ENCODE peak calls at places on chromosomes 1 and 21, in four cellular contexts. One of them, this sample, is unnamed. For H3K4me1, the result is how much of the 10 kb centered on the place peaks cover.

GRCh38 chr1:64482720-64483119 is 12.8 kb downstream of the CACHD1 start:
- DNase-seq in neural progenitor cell: no peak
- DNase-seq in neuronal stem cell: no peak
- DNase-seq in body of pancreas: no peak
- DNase-seq in this sample: no peak

GRCh38 chr1:58931024-58931423 is 147.2 kb upstream of the JUN start:
- DNase-seq in neural progenitor cell: no peak
- DNase-seq in neuronal stem cell: no peak
- DNase-seq in body of pancreas: no peak
- DNase-seq in this sample: no peak

GRCh38 chr1:213560226-213560625 is 427.5 kb upstream of the PROX1 start:
- DNase-seq in neural progenitor cell: no peak
- DNase-seq in neuronal stem cell: no peak
- DNase-seq in body of pancreas: no peak
- DNase-seq in this sample: no peak

GRCh38 chr1:15489052-15489736 is 13.3 kb downstream of the CELA2B start:
- DNase-seq in neural progenitor cell: no peak
- DNase-seq in neuronal stem cell: no peak
- DNase-seq in body of pancreas: peak
- DNase-seq in this sample: no peak

GRCh38 chr1:211616231-211617031 is 37.5 kb upstream of the SLC30A1 start:
- DNase-seq in neural progenitor cell: no peak
- DNase-seq in neuronal stem cell: no peak
- DNase-seq in body of pancreas: no peak
- DNase-seq in this sample: no peak

GRCh38 chr1:202618387-202619022 is 91.7 kb downstream of the SYT2 start:
- DNase-seq in neural progenitor cell: no peak
- DNase-seq in neuronal stem cell: no peak
- DNase-seq in body of pancreas: no peak
- DNase-seq in this sample: no peak

GRCh38 chr1:31422505-31423319 is 9.7 kb downstream of the SERINC2 start:
- DNase-seq in neural progenitor cell: peak
- DNase-seq in neuronal stem cell: peak
- DNase-seq in body of pancreas: peak
- DNase-seq in this sample: peak

GRCh38 chr21:43005635-43006034 is 31.3 kb downstream of the PKNOX1 start:
- DNase-seq in neural progenitor cell: no peak
- DNase-seq in neuronal stem cell: no peak
- DNase-seq in body of pancreas: peak
- DNase-seq in this sample: no peak

GRCh38 chr1:248823517-248824001 is 2.2 kb downstream of the SH3BP5L start:
- DNase-seq in neural progenitor cell: no peak
- DNase-seq in neuronal stem cell: no peak
- DNase-seq in body of pancreas: no peak
- DNase-seq in this sample: no peak

GRCh38 chr1:113012149-113012548 is 56.2 kb upstream of the SLC16A1 start:
- DNase-seq in neural progenitor cell: no peak
- DNase-seq in neuronal stem cell: no peak
- DNase-seq in body of pancreas: no peak
- DNase-seq in this sample: no peak

GRCh38 chr1:179195374-179195773 is 34.1 kb downstream of the ABL2 start:
- DNase-seq in neural progenitor cell: no peak
- DNase-seq in neuronal stem cell: no peak
- DNase-seq in body of pancreas: no peak
- DNase-seq in this sample: no peak

GRCh38 chr1:41418868-41419583 is 57.8 kb downstream of the FOXO6 start:
- DNase-seq in neural progenitor cell: peak
- DNase-seq in neuronal stem cell: no peak
- DNase-seq in body of pancreas: peak
- DNase-seq in this sample: peak

GRCh38 chr1:2596530-2597333 is 10.2 kb downstream of the PRXL2B start:
- DNase-seq in neural progenitor cell: no peak
- DNase-seq in neuronal stem cell: no peak
- DNase-seq in body of pancreas: no peak
- DNase-seq in this sample: no peak

GRCh38 chr1:115337276-115337632 is 795 bp downstream of the NGF start:
- DNase-seq in neural progenitor cell: no peak
- DNase-seq in neuronal stem cell: peak
- DNase-seq in body of pancreas: no peak
- DNase-seq in this sample: no peak

GRCh38 chr1:216531308-216532239 is 108.3 kb upstream of the USH2A start:
- DNase-seq in neural progenitor cell: no peak
- DNase-seq in neuronal stem cell: no peak
- DNase-seq in body of pancreas: peak
- DNase-seq in this sample: no peak

GRCh38 chr1:155183775-155184221 is 10.1 kb downstream of the TRIM46 start:
- DNase-seq in neural progenitor cell: no peak
- DNase-seq in neuronal stem cell: no peak
- DNase-seq in body of pancreas: no peak
- DNase-seq in this sample: no peak

GRCh38 chr1:36396359-36396758 is 1.3 kb downstream of the LSM10 start:
- DNase-seq in neural progenitor cell: no peak
- DNase-seq in neuronal stem cell: no peak
- DNase-seq in body of pancreas: no peak
- DNase-seq in this sample: no peak

GRCh38 chr1:36390411-36390810 is 4.7 kb upstream of the STK40 start:
- DNase-seq in neural progenitor cell: no peak
- DNase-seq in neuronal stem cell: no peak
- DNase-seq in body of pancreas: no peak
- DNase-seq in this sample: peak

GRCh38 chr1:36391271-36391670 is 5.5 kb upstream of the STK40 start:
- DNase-seq in neural progenitor cell: no peak
- DNase-seq in neuronal stem cell: no peak
- DNase-seq in body of pancreas: no peak
- DNase-seq in this sample: no peak

GRCh38 chr1:36392836-36393235 is 4.9 kb downstream of the LSM10 start:
- DNase-seq in neural progenitor cell: no peak
- DNase-seq in neuronal stem cell: no peak
- DNase-seq in body of pancreas: no peak
- DNase-seq in this sample: no peak

DNA sequence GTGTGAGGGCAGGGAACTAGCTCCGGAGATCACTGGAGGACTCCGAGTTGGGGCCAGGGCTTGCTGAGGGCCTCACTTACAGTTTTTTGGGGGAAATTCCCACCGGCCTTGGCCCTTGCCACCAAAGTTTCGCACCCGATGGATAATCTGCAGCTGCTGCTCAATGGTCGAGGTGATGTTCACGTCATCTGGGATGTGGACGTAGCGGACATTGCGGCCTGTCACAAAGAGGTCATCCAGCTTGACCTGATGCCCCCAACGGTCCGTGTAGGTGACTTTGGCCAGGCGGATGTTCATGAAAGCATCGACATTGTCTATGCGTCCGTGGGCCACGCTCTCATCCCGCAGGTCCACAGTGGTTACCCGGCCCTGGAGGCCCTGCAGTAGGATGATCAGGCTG is 4.0 kb downstream of the LSM10 start:
- DNase-seq in neural progenitor cell: no peak
- DNase-seq in neuronal stem cell: no peak
- DNase-seq in body of pancreas: no peak
- DNase-seq in this sample: no peak
- H3K4me1 ChIP-seq in neural progenitor cell: under half
- H3K4me1 ChIP-seq in neuronal stem cell: under half
- H3K4me1 ChIP-seq in body of pancreas: under half
- H3K4me1 ChIP-seq in this sample: under half

DNA sequence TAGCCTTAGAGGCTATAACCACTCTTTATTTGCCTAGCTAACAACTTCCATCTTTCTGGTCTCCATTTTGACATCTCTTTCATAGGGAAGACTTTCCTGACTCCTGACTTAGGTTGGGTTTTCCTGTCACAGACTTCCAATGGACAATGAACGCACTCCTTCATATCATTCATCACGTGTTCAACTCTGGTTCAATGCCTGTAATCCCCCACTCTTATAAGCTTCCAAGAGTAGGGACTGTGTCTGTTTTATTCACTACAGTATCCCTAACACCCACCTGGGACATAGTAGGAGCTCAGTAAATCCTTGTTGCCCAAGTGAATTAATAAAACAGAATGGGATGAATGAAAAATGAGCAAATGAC is 4.6 kb downstream of the SLAMF1 start:
- DNase-seq in neural progenitor cell: no peak
- DNase-seq in neuronal stem cell: no peak
- DNase-seq in body of pancreas: no peak
- DNase-seq in this sample: no peak
- H3K4me1 ChIP-seq in neural progenitor cell: under half
- H3K4me1 ChIP-seq in neuronal stem cell: under half
- H3K4me1 ChIP-seq in body of pancreas: under half
- H3K4me1 ChIP-seq in this sample: under half

DNA sequence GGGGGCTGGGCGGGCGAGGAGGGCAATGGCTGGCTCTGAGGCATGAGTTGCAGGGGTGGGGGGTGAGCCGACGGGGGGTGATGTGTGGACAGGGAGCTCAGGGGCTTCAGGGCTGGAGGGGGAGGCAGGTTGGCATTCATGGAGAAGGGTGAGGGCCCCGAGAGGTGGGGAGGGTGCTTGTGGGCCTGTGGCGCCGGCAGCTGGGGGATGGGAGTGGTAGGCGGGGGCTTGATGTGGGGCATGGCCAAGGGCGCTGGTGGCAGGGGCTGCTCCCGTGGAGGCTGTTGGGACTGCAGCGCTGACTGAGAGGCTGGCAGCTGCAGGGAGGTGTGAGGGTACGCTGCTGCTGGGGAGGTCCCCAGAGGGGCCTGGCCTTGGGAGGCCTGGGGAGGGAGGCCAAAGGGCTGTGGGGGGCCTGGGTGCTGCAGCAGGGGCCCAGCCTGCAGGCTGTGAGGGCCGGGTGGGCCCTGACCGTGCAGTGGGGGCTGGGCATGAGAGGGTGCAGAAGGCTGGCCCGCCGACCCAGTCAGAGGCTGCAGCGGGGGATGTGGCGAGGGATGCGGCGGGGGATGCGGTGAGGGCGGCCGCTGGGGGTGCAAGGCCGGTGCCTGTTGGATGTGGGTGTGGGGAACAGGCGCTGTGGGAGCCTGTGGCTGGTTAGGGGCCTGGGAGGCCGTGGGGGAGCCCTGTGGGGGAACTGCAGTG is 42.7 kb downstream of the SLC45A1 start:
- DNase-seq in neural progenitor cell: no peak
- DNase-seq in neuronal stem cell: no peak
- DNase-seq in body of pancreas: no peak
- DNase-seq in this sample: no peak
- H3K4me1 ChIP-seq in neural progenitor cell: under half
- H3K4me1 ChIP-seq in neuronal stem cell: under half
- H3K4me1 ChIP-seq in body of pancreas: under half
- H3K4me1 ChIP-seq in this sample: under half

GRCh38 chr1:23539698-23540266 is 8.7 kb upstream of the E2F2 start:
- DNase-seq in neural progenitor cell: peak
- DNase-seq in neuronal stem cell: peak
- DNase-seq in body of pancreas: peak
- DNase-seq in this sample: peak
- H3K4me1 ChIP-seq in neural progenitor cell: under half
- H3K4me1 ChIP-seq in neuronal stem cell: under half
- H3K4me1 ChIP-seq in body of pancreas: under half
- H3K4me1 ChIP-seq in this sample: under half

DNA sequence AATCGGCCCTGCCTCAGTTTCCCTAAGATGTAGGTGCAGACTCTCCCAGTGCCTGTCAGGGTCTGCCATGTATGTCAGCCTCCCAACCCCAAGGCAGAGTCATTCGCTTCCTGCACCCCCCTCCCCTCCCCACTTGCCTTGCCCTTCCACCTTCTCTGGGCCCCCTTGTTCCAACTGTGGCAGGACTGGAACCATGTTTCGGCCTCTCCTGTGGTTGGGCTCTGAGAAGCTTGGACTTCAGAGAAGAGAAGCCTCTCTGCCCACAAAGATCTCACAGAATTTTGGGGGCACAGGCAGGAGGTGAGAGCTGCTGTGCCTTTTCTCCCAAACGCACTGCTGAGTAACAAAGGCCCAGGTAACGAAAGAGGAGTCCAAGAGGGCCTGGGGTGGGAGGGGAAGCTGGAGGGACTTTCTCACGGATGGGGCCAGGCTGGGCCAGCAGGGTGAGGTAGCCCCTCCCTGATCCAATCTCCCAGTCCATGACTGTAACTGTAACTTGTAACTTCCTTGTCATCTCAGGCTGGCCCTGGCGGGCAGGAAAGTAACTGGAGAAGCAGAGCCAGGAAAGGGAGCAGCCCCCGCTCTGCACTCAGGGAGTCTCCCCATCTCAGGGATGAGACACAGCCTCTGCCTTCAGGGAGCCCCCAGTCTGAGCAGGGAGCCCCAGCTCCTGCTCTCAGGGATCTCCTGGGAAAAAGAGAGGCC is 11.4 kb downstream of the CRABP2 start:
- DNase-seq in neural progenitor cell: peak
- DNase-seq in neuronal stem cell: no peak
- DNase-seq in body of pancreas: no peak
- DNase-seq in this sample: no peak
- H3K4me1 ChIP-seq in neural progenitor cell: half or more
- H3K4me1 ChIP-seq in neuronal stem cell: half or more
- H3K4me1 ChIP-seq in body of pancreas: under half
- H3K4me1 ChIP-seq in this sample: under half

DNA sequence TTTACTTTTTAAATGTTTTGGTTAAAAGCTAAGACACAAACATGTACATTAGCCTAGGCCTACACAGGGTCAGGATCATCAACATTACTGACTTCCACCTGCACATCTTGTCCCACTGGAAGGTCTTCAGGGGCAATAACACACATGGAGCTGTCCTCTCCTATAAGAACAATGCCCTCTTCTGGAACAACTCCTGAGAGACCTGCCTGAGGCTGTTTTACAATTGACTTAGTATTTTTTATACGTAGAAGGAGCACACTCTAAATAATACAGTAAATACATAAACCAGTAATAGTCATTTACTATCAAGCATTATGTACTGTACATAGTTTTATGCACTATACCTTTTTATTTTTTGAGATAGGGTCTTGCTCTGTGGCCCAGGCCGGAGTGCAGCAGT is 14.1 kb upstream of the MOB3C start:
- DNase-seq in neural progenitor cell: no peak
- DNase-seq in neuronal stem cell: no peak
- DNase-seq in body of pancreas: no peak
- DNase-seq in this sample: no peak
- H3K4me1 ChIP-seq in neural progenitor cell: under half
- H3K4me1 ChIP-seq in neuronal stem cell: under half
- H3K4me1 ChIP-seq in body of pancreas: under half
- H3K4me1 ChIP-seq in this sample: under half

DNA sequence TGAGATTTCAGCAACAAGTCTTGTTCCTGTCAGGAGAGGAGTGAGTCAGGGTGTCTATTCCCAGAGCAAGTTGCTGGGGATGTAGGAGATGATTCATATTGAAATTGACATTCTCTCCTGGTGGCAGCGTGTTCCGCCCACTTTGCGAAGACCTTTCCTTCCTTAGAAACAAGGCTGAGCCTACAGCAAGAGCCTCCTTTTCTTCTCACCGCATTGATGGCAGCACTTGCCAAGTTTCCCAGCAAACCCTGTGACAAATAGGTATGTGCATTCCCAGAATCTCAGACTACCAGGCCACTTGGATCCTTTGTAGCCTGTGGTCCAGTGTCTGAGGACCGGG is 79.4 kb downstream of the MAN1C1 start:
- DNase-seq in neural progenitor cell: no peak
- DNase-seq in neuronal stem cell: no peak
- DNase-seq in body of pancreas: peak
- DNase-seq in this sample: no peak
- H3K4me1 ChIP-seq in neural progenitor cell: under half
- H3K4me1 ChIP-seq in neuronal stem cell: half or more
- H3K4me1 ChIP-seq in body of pancreas: under half
- H3K4me1 ChIP-seq in this sample: under half

DNA sequence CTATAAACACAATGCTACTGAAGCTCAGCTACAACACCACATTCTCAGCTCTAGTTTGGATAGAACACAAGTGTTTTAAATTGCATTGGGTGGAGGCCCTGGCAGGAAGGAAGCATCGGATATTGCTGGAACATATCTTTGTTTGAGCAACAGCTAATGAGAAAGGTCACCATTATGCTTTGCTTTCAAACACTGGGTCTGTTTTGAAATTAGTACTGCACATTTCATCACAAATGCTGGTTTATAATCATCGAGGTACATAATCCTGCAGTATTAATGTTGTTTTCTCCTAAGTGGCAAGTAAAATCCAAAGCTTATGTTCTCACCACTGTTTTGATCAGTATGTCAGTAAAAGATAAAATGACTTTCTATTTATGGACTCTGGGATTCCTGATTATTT is 61.5 kb upstream of the ARHGAP29 start:
- DNase-seq in neural progenitor cell: no peak
- DNase-seq in neuronal stem cell: no peak
- DNase-seq in body of pancreas: peak
- DNase-seq in this sample: no peak
- H3K4me1 ChIP-seq in neural progenitor cell: under half
- H3K4me1 ChIP-seq in neuronal stem cell: under half
- H3K4me1 ChIP-seq in body of pancreas: under half
- H3K4me1 ChIP-seq in this sample: under half

This sample was measured in Peyer's patch.